ENCODE peak calls at places on chromosomes 4 and X, in eight cellular contexts. P is fibroblast of mammary gland, N is SW480, J is anterior cingulate cortex, R is ACHN, H is fibroblast of lung, Y is head of caudate nucleus, T is iris pigment epithelial cell. A is an unnamed sample.

GRCh38 chrX:115559672-115560071 is 1.3 kb upstream of the PLS3 start:
- DNase-seq in P (no peak), N (peak), J (no peak), R (peak), H (no peak), Y (no peak), T (no peak), A (peak)

GRCh38 chr4:156596026-156596425 is 375.6 kb downstream of the PDGFC start:
- DNase-seq in P (peak), N (no peak), J (no peak), R (no peak), H (no peak), Y (no peak), T (peak), A (no peak)

GRCh38 chr4:2255501-2256155 is 6.3 kb downstream of the MXD4 start:
- DNase-seq in P (peak), N (no peak), J (no peak), R (no peak), H (no peak), Y (peak), T (peak), A (peak)

GRCh38 chrX:152915541-152916241 is 17.8 kb downstream of the ZNF185 start:
- DNase-seq in P (peak), N (no peak), J (no peak), R (peak), H (peak), Y (no peak), T (peak), A (peak)

GRCh38 chr4:122329876-122330595 is 48.8 kb upstream of the ADAD1 start:
- DNase-seq in P (peak), N (no peak), J (no peak), R (no peak), H (no peak), Y (no peak), T (peak), A (no peak)

GRCh38 chrX:129359269-129359668 is 164.0 kb downstream of the SMARCA1 start:
- DNase-seq in P (peak), N (no peak), J (no peak), R (no peak), H (peak), Y (no peak), T (peak), A (peak)

GRCh38 chr4:53586121-53586816 is 5.0 kb downstream of the LNX1 start:
- DNase-seq in P (peak), N (peak), J (no peak), R (no peak), H (peak), Y (no peak), T (peak), A (peak)

GRCh38 chrX:115038406-115038805 is 21.0 kb upstream of the IL13RA2 start:
- DNase-seq in P (peak), N (no peak), J (no peak), R (no peak), H (no peak), Y (no peak), T (no peak), A (no peak)

GRCh38 chrX:47578692-47579091 is 3.5 kb upstream of the TIMP1 start:
- DNase-seq in P (no peak), N (no peak), J (no peak), R (no peak), H (no peak), Y (no peak), T (peak), A (no peak)

GRCh38 chr4:139641218-139641617 is 24.4 kb upstream of the MGST2 start:
- DNase-seq in P (peak), N (no peak), J (no peak), R (peak), H (no peak), Y (no peak), T (peak), A (peak)

A was measured in MCF 10A.